ENCODE peak calls at places on chromosome 9, in four cellular contexts. Y, D, R and V are unnamed samples.
A peak's percentile ranks its signal among the peaks of the same experiment; 100 is the strongest.

GRCh38 chr9:79584655-79584982 is 12.9 kb downstream of the TLE4 start:
- DNase-seq in Y (no peak), D (no peak), R (no peak), V (no peak)

GRCh38 chr9:134162926-134163373 is 1.4 kb downstream of the RNU6ATAC start:
- DNase-seq in Y (no peak), R (no peak), D (no peak), V (no peak)

GRCh38 chr9:69542942-69543704 is 129.0 kb downstream of the APBA1 start:
- DNase-seq in R (no peak), Y (no peak), D (no peak), V (no peak)

GRCh38 chr9:129900263-129901041 is 65.2 kb downstream of the USP20 start:
- DNase-seq in R (no peak), D (no peak), Y (no peak), V (no peak)

GRCh38 chr9:135045264-135046155 is 42.0 kb upstream of the OLFM1 start:
- DNase-seq in Y (no peak), D (no peak), R (no peak), V (no peak)

GRCh38 chr9:83706703-83707517 is 848 bp downstream of the UBQLN1 start:
- DNase-seq in Y (peak; percentile 45), D (peak; percentile 17), R (peak; percentile 28), V (peak; percentile 56)

GRCh38 chr9:37517977-37518376 is 32.2 kb downstream of the POLR1E start:
- DNase-seq in D (no peak), Y (no peak), R (no peak), V (no peak)

GRCh38 chr9:130433168-130433946 is 11.4 kb upstream of the ASS1 start:
- DNase-seq in D (peak; percentile 17), Y (no peak), R (no peak), V (no peak)

GRCh38 chr9:2271426-2271825 is 256.3 kb downstream of the SMARCA2 start:
- DNase-seq in Y (no peak), D (no peak), R (peak; percentile 23), V (no peak)

GRCh38 chr9:133701321-133701980 is 36.7 kb downstream of the SARDH start:
- DNase-seq in Y (peak; percentile 48), D (no peak), R (peak; percentile 32), V (peak; percentile 60)

GRCh38 chr9:133238272-133238850 is 29.3 kb upstream of the OBP2B start:
- DNase-seq in D (peak; percentile 26), Y (peak; percentile 20), R (peak; percentile 39), V (peak; percentile 28)

GRCh38 chr9:99431103-99431502 is 209.0 kb downstream of the SEC61B start:
- DNase-seq in Y (no peak), R (no peak), D (peak; percentile 89), V (no peak)

GRCh38 chr9:124218438-124219289 is 39.1 kb upstream of the NEK6 start:
- DNase-seq in D (peak; percentile 53), Y (no peak), R (peak; percentile 37), V (peak; percentile 62)

GRCh38 chr9:121505903-121506640 is 6.4 kb upstream of the GGTA1 start:
- DNase-seq in Y (no peak), D (no peak), R (no peak), V (no peak)

GRCh38 chr9:128554155-128554862 is 1.9 kb downstream of the SPTAN1 start:
- DNase-seq in D (peak; percentile 94), Y (peak; percentile 15), R (peak; percentile 36), V (no peak)

GRCh38 chr9:86239053-86239770 is 20.2 kb downstream of the C9orf153 start:
- DNase-seq in Y (no peak), D (no peak), R (no peak), V (no peak)

GRCh38 chr9:114243240-114243639 is 79.7 kb upstream of the ORM1 start:
- DNase-seq in Y (no peak), D (no peak), R (no peak), V (no peak)

GRCh38 chr9:35341585-35341984 is 148.3 kb upstream of the RUSC2 start:
- DNase-seq in R (no peak), Y (no peak), D (peak; percentile 28), V (no peak)

GRCh38 chr9:124228516-124228915 is 29.2 kb upstream of the NEK6 start:
- DNase-seq in R (no peak), D (no peak), Y (no peak), V (no peak)

GRCh38 chr9:94002316-94003140 is 47.4 kb upstream of the BARX1 start:
- DNase-seq in D (peak; percentile 52), R (no peak), Y (no peak), V (peak; percentile 16)

GRCh38 chr9:11663913-11664312 is 1029.3 kb upstream of the TYRP1 start:
- DNase-seq in D (no peak), R (no peak), Y (no peak), V (no peak)

GRCh38 chr9:967851-968641 is 8.4 kb upstream of the DMRT3 start:
- DNase-seq in R (no peak), Y (no peak), D (no peak), V (no peak)

GRCh38 chr9:111798786-111799185 is 4.0 kb upstream of the SHOC1 start:
- DNase-seq in R (no peak), Y (no peak), D (peak; percentile 32), V (no peak)

GRCh38 chr9:88660611-88661010 is 125.6 kb downstream of the NXNL2 start:
- DNase-seq in D (peak; percentile 57), Y (no peak), R (no peak), V (no peak)

GRCh38 chr9:75185585-75186170 is 97.4 kb downstream of the OSTF1 start:
- DNase-seq in Y (peak; percentile 48), R (no peak), D (peak; percentile 40), V (peak; percentile 37)

GRCh38 chr9:89791754-89792153 is 186.9 kb downstream of the GADD45G start:
- DNase-seq in R (no peak), Y (no peak), D (no peak), V (no peak)

GRCh38 chr9:134492281-134492691 is 149.3 kb upstream of the COL5A1 start:
- DNase-seq in R (no peak), Y (no peak), D (peak; percentile 23), V (no peak)

GRCh38 chr9:88443480-88444113 is 55.4 kb downstream of the SPIN1 start:
- DNase-seq in D (no peak), Y (no peak), R (no peak), V (no peak)

GRCh38 chr9:130915096-130915447 is 18.5 kb upstream of the QRFP start:
- DNase-seq in R (no peak), Y (no peak), D (no peak), V (no peak)

GRCh38 chr9:130073373-130073772 is 19.7 kb downstream of the GPR107 start:
- DNase-seq in Y (no peak), R (no peak), D (peak; percentile 61), V (no peak)

GRCh38 chr9:86639287-86639686 is 285.1 kb upstream of the TUT7 start:
- DNase-seq in D (no peak), R (no peak), Y (no peak), V (no peak)